ENCODE peak calls at places on chromosomes 2 and 18, in six cellular contexts. One of them, this sample, is unnamed.

GRCh38 chr2:198630384-198630783 is 826.0 kb downstream of the PLCL1 start:
- DNase-seq in A549: no peak
- DNase-seq in adrenal gland: no peak
- DNase-seq in K562: no peak
- DNase-seq in sigmoid colon: no peak
- DNase-seq in ovary: no peak
- DNase-seq in this sample: no peak

GRCh38 chr18:5600376-5601071 is 56.7 kb upstream of the EPB41L3 start:
- DNase-seq in A549: no peak
- DNase-seq in adrenal gland: no peak
- DNase-seq in K562: peak; percentile 6
- DNase-seq in sigmoid colon: no peak
- DNase-seq in ovary: no peak
- DNase-seq in this sample: no peak

GRCh38 chr18:62300359-62300963 is 24.6 kb upstream of the TNFRSF11A start:
- DNase-seq in A549: no peak
- DNase-seq in adrenal gland: no peak
- DNase-seq in K562: no peak
- DNase-seq in sigmoid colon: no peak
- DNase-seq in ovary: no peak
- DNase-seq in this sample: no peak

GRCh38 chr2:70901235-70902066 is 34.2 kb upstream of the ATP6V1B1 start:
- DNase-seq in A549: peak; percentile 61
- DNase-seq in adrenal gland: no peak
- DNase-seq in K562: no peak
- DNase-seq in sigmoid colon: no peak
- DNase-seq in ovary: no peak
- DNase-seq in this sample: peak; percentile 68

GRCh38 chr2:218284106-218284811 is 8.0 kb downstream of the TMBIM1 start:
- DNase-seq in A549: no peak
- DNase-seq in adrenal gland: peak; percentile 93
- DNase-seq in K562: peak; percentile 77
- DNase-seq in sigmoid colon: peak; percentile 88
- DNase-seq in ovary: no peak
- DNase-seq in this sample: no peak

GRCh38 chr2:146239392-146240135 is 1605.3 kb upstream of the ACVR2A start:
- DNase-seq in A549: no peak
- DNase-seq in adrenal gland: no peak
- DNase-seq in K562: no peak
- DNase-seq in sigmoid colon: no peak
- DNase-seq in ovary: no peak
- DNase-seq in this sample: no peak

GRCh38 chr2:189982087-189982486 is 80.4 kb downstream of the MSTN start:
- DNase-seq in A549: no peak
- DNase-seq in adrenal gland: no peak
- DNase-seq in K562: no peak
- DNase-seq in sigmoid colon: no peak
- DNase-seq in ovary: no peak
- DNase-seq in this sample: no peak

GRCh38 chr2:27842894-27843293 is 47.3 kb downstream of the RBKS start:
- DNase-seq in A549: no peak
- DNase-seq in adrenal gland: no peak
- DNase-seq in K562: no peak
- DNase-seq in sigmoid colon: no peak
- DNase-seq in ovary: no peak
- DNase-seq in this sample: no peak

GRCh38 chr2:206020151-206020550 is 65.8 kb downstream of the INO80D start:
- DNase-seq in A549: no peak
- DNase-seq in adrenal gland: no peak
- DNase-seq in K562: no peak
- DNase-seq in sigmoid colon: no peak
- DNase-seq in ovary: no peak
- DNase-seq in this sample: no peak

GRCh38 chr2:234517971-234518370 is 21.1 kb upstream of the ARL4C start:
- DNase-seq in A549: no peak
- DNase-seq in adrenal gland: no peak
- DNase-seq in K562: no peak
- DNase-seq in sigmoid colon: no peak
- DNase-seq in ovary: no peak
- DNase-seq in this sample: no peak

GRCh38 chr2:56232912-56233311 is 49.1 kb downstream of the CCDC85A start:
- DNase-seq in A549: no peak
- DNase-seq in adrenal gland: no peak
- DNase-seq in K562: no peak
- DNase-seq in sigmoid colon: no peak
- DNase-seq in ovary: no peak
- DNase-seq in this sample: no peak

GRCh38 chr18:49814147-49814499 is 790 bp upstream of the ACAA2 start:
- DNase-seq in A549: peak; percentile 20
- DNase-seq in adrenal gland: peak; percentile 75
- DNase-seq in K562: peak; percentile 69
- DNase-seq in sigmoid colon: peak; percentile 88
- DNase-seq in ovary: peak; percentile 80
- DNase-seq in this sample: no peak

GRCh38 chr2:443754-444153 is 155.9 kb upstream of the ALKAL2 start:
- DNase-seq in A549: no peak
- DNase-seq in adrenal gland: no peak
- DNase-seq in K562: no peak
- DNase-seq in sigmoid colon: no peak
- DNase-seq in ovary: no peak
- DNase-seq in this sample: no peak

GRCh38 chr2:85119900-85120299 is 13.3 kb upstream of the TCF7L1 start:
- DNase-seq in A549: no peak
- DNase-seq in adrenal gland: no peak
- DNase-seq in K562: no peak
- DNase-seq in sigmoid colon: no peak
- DNase-seq in ovary: no peak
- DNase-seq in this sample: no peak

GRCh38 chr2:20366672-20367116 is 16.1 kb upstream of the PUM2 start:
- DNase-seq in A549: no peak
- DNase-seq in adrenal gland: no peak
- DNase-seq in K562: no peak
- DNase-seq in sigmoid colon: no peak
- DNase-seq in ovary: no peak
- DNase-seq in this sample: no peak

GRCh38 chr18:46097853-46098615 is at the start of gene ATP5F1A:
- DNase-seq in A549: peak; percentile 78
- DNase-seq in adrenal gland: peak; percentile 93
- DNase-seq in K562: peak; percentile 82
- DNase-seq in sigmoid colon: peak; percentile 93
- DNase-seq in ovary: peak; percentile 83
- DNase-seq in this sample: peak; percentile 96

GRCh38 chr18:12946549-12947354 is 1.1 kb upstream of the SEH1L start:
- DNase-seq in A549: peak; percentile 58
- DNase-seq in adrenal gland: peak; percentile 64
- DNase-seq in K562: peak; percentile 82
- DNase-seq in sigmoid colon: peak; percentile 78
- DNase-seq in ovary: peak; percentile 58
- DNase-seq in this sample: no peak

GRCh38 chr2:191499874-191500565 is 177.9 kb upstream of the NABP1 start:
- DNase-seq in A549: no peak
- DNase-seq in adrenal gland: no peak
- DNase-seq in K562: no peak
- DNase-seq in sigmoid colon: no peak
- DNase-seq in ovary: no peak
- DNase-seq in this sample: no peak

GRCh38 chr2:120253021-120253882 is 600 bp downstream of the RALB start:
- DNase-seq in A549: peak; percentile 70
- DNase-seq in adrenal gland: peak; percentile 83
- DNase-seq in K562: peak; percentile 87
- DNase-seq in sigmoid colon: peak; percentile 94
- DNase-seq in ovary: peak; percentile 84
- DNase-seq in this sample: peak; percentile 97

GRCh38 chr2:17051558-17051957 is 385.9 kb upstream of the CYRIA start:
- DNase-seq in A549: no peak
- DNase-seq in adrenal gland: no peak
- DNase-seq in K562: no peak
- DNase-seq in sigmoid colon: no peak
- DNase-seq in ovary: no peak
- DNase-seq in this sample: no peak

GRCh38 chr18:55869965-55870585 is 282.1 kb upstream of the TCF4 start:
- DNase-seq in A549: no peak
- DNase-seq in adrenal gland: no peak
- DNase-seq in K562: no peak
- DNase-seq in sigmoid colon: peak; percentile 77
- DNase-seq in ovary: peak; percentile 46
- DNase-seq in this sample: no peak

GRCh38 chr2:88492002-88492401 is 39.5 kb upstream of the FOXI3 start:
- DNase-seq in A549: no peak
- DNase-seq in adrenal gland: no peak
- DNase-seq in K562: no peak
- DNase-seq in sigmoid colon: no peak
- DNase-seq in ovary: no peak
- DNase-seq in this sample: no peak

GRCh38 chr2:231288535-231289078 is 90.2 kb downstream of the ARMC9 start:
- DNase-seq in A549: no peak
- DNase-seq in adrenal gland: no peak
- DNase-seq in K562: no peak
- DNase-seq in sigmoid colon: no peak
- DNase-seq in ovary: no peak
- DNase-seq in this sample: no peak

GRCh38 chr2:238914648-238915015 is 66.7 kb downstream of the TWIST2 start:
- DNase-seq in A549: no peak
- DNase-seq in adrenal gland: no peak
- DNase-seq in K562: no peak
- DNase-seq in sigmoid colon: peak; percentile 55
- DNase-seq in ovary: peak; percentile 7
- DNase-seq in this sample: peak; percentile 51

GRCh38 chr18:26865557-26865956 is at the start of gene AQP4:
- DNase-seq in A549: no peak
- DNase-seq in adrenal gland: no peak
- DNase-seq in K562: no peak
- DNase-seq in sigmoid colon: no peak
- DNase-seq in ovary: no peak
- DNase-seq in this sample: no peak

GRCh38 chr2:230942371-230942770 is 17.3 kb upstream of the GPR55 start:
- DNase-seq in A549: no peak
- DNase-seq in adrenal gland: no peak
- DNase-seq in K562: peak; percentile 19
- DNase-seq in sigmoid colon: no peak
- DNase-seq in ovary: no peak
- DNase-seq in this sample: no peak

GRCh38 chr18:62437520-62438329 is 85.1 kb upstream of the ZCCHC2 start:
- DNase-seq in A549: no peak
- DNase-seq in adrenal gland: peak; percentile 71
- DNase-seq in K562: peak; percentile 34
- DNase-seq in sigmoid colon: no peak
- DNase-seq in ovary: no peak
- DNase-seq in this sample: no peak

GRCh38 chr2:53438056-53438455 is 329.5 kb upstream of the CHAC2 start:
- DNase-seq in A549: no peak
- DNase-seq in adrenal gland: no peak
- DNase-seq in K562: no peak
- DNase-seq in sigmoid colon: no peak
- DNase-seq in ovary: no peak
- DNase-seq in this sample: no peak

GRCh38 chr2:238132463-238133450 is 5.7 kb upstream of the KLHL30 start:
- DNase-seq in A549: no peak
- DNase-seq in adrenal gland: no peak
- DNase-seq in K562: no peak
- DNase-seq in sigmoid colon: no peak
- DNase-seq in ovary: no peak
- DNase-seq in this sample: peak; percentile 52

GRCh38 chr2:49664827-49665226 is 510.5 kb upstream of the FSHR start:
- DNase-seq in A549: no peak
- DNase-seq in adrenal gland: no peak
- DNase-seq in K562: no peak
- DNase-seq in sigmoid colon: no peak
- DNase-seq in ovary: no peak
- DNase-seq in this sample: no peak

GRCh38 chr2:231411871-231412615 is 16.5 kb downstream of the B3GNT7 start:
- DNase-seq in A549: peak; percentile 84
- DNase-seq in adrenal gland: peak; percentile 93
- DNase-seq in K562: no peak
- DNase-seq in sigmoid colon: peak; percentile 94
- DNase-seq in ovary: peak; percentile 93
- DNase-seq in this sample: peak; percentile 94

GRCh38 chr2:156486175-156486574 is 50.0 kb downstream of the GPD2 start:
- DNase-seq in A549: peak; percentile 10
- DNase-seq in adrenal gland: no peak
- DNase-seq in K562: no peak
- DNase-seq in sigmoid colon: no peak
- DNase-seq in ovary: no peak
- DNase-seq in this sample: no peak

GRCh38 chr18:7608798-7609197 is 41.7 kb downstream of the PTPRM start:
- DNase-seq in A549: no peak
- DNase-seq in adrenal gland: no peak
- DNase-seq in K562: no peak
- DNase-seq in sigmoid colon: no peak
- DNase-seq in ovary: no peak
- DNase-seq in this sample: no peak

GRCh38 chr2:239700946-239701345 is 300.1 kb upstream of the HDAC4 start:
- DNase-seq in A549: no peak
- DNase-seq in adrenal gland: no peak
- DNase-seq in K562: no peak
- DNase-seq in sigmoid colon: no peak
- DNase-seq in ovary: no peak
- DNase-seq in this sample: no peak

GRCh38 chr2:65299246-65299645 is 71.6 kb downstream of the ACTR2 start:
- DNase-seq in A549: no peak
- DNase-seq in adrenal gland: no peak
- DNase-seq in K562: peak; percentile 60
- DNase-seq in sigmoid colon: no peak
- DNase-seq in ovary: no peak
- DNase-seq in this sample: no peak

GRCh38 chr2:232809349-232810124 is 33.2 kb upstream of the KCNJ13 start:
- DNase-seq in A549: peak; percentile 11
- DNase-seq in adrenal gland: no peak
- DNase-seq in K562: no peak
- DNase-seq in sigmoid colon: no peak
- DNase-seq in ovary: no peak
- DNase-seq in this sample: no peak
- TF ChIP-seq CTCF in A549: peak; percentile 42
- TF ChIP-seq CTCF in adrenal gland: no peak
- TF ChIP-seq CTCF in K562: no peak
- TF ChIP-seq CTCF in sigmoid colon: no peak
- TF ChIP-seq CTCF in ovary: no peak
- TF ChIP-seq CTCF in this sample: no peak

GRCh38 chr18:79068946-79069791 is at the start of gene ATP9B:
- DNase-seq in A549: peak; percentile 95
- DNase-seq in adrenal gland: peak; percentile 97
- DNase-seq in K562: peak; percentile 92
- DNase-seq in sigmoid colon: peak; percentile 99
- DNase-seq in ovary: peak; percentile 99
- DNase-seq in this sample: peak; percentile 99
- TF ChIP-seq POLR2A in A549: peak; percentile 69
- TF ChIP-seq POLR2A in adrenal gland: peak; percentile 62
- TF ChIP-seq POLR2A in K562: peak; percentile 75
- TF ChIP-seq POLR2A in sigmoid colon: no peak
- TF ChIP-seq POLR2A in ovary: peak; percentile 90
- TF ChIP-seq POLR2A in this sample: no peak

GRCh38 chr2:126050991-126051736 is 604.8 kb upstream of the GYPC start:
- DNase-seq in A549: no peak
- DNase-seq in adrenal gland: no peak
- DNase-seq in K562: no peak
- DNase-seq in sigmoid colon: no peak
- DNase-seq in ovary: no peak
- DNase-seq in this sample: no peak
- H3K4me3 ChIP-seq in A549: no peak overlapping the region
- H3K4me3 ChIP-seq in adrenal gland: no peak overlapping the region
- H3K4me3 ChIP-seq in K562: no peak overlapping the region
- H3K4me3 ChIP-seq in sigmoid colon: no peak overlapping the region
- H3K4me3 ChIP-seq in ovary: no peak overlapping the region
- H3K4me3 ChIP-seq in this sample: no peak overlapping the region

GRCh38 chr2:225864394-225864793 is 464.9 kb downstream of the NYAP2 start:
- DNase-seq in A549: no peak
- DNase-seq in adrenal gland: no peak
- DNase-seq in K562: no peak
- DNase-seq in sigmoid colon: no peak
- DNase-seq in ovary: no peak
- DNase-seq in this sample: no peak
- TF ChIP-seq CTCF in A549: no peak
- TF ChIP-seq CTCF in adrenal gland: no peak
- TF ChIP-seq CTCF in K562: no peak
- TF ChIP-seq CTCF in sigmoid colon: no peak
- TF ChIP-seq CTCF in ovary: no peak
- TF ChIP-seq CTCF in this sample: no peak